ENCODE peak calls at places on chromosome 1, in nine cellular contexts. One of them, this sample, is unnamed.

GRCh38 chr1:201369209-201369608 is 8.3 kb downstream of the TNNT2 start:
- DNase-seq in AG04450: no peak
- DNase-seq in natural killer cell: no peak
- DNase-seq in nephron progenitor cell: no peak
- DNase-seq in activated CD8-positive, alpha-beta T cell treated with anti-CD3 and anti-CD28 coated beads for 36 hours: no peak
- DNase-seq in IMR-90: no peak
- DNase-seq in A549: no peak
- DNase-seq in AG09309: no peak
- DNase-seq in neural crest cell: no peak
- DNase-seq in this sample: no peak

GRCh38 chr1:237050185-237050584 is 8.2 kb downstream of the RYR2 start:
- DNase-seq in AG04450: no peak
- DNase-seq in A549: no peak
- DNase-seq in nephron progenitor cell: no peak
- DNase-seq in activated CD8-positive, alpha-beta T cell treated with anti-CD3 and anti-CD28 coated beads for 36 hours: no peak
- DNase-seq in neural crest cell: no peak
- DNase-seq in AG09309: no peak
- DNase-seq in natural killer cell: no peak
- DNase-seq in IMR-90: no peak
- DNase-seq in this sample: no peak

GRCh38 chr1:90717665-90718410 is 736 bp upstream of the BARHL2 start:
- DNase-seq in A549: no peak
- DNase-seq in AG09309: no peak
- DNase-seq in IMR-90: peak; percentile 5
- DNase-seq in natural killer cell: no peak
- DNase-seq in neural crest cell: no peak
- DNase-seq in AG04450: no peak
- DNase-seq in activated CD8-positive, alpha-beta T cell treated with anti-CD3 and anti-CD28 coated beads for 36 hours: no peak
- DNase-seq in nephron progenitor cell: peak; percentile 71
- DNase-seq in this sample: peak; percentile 44

GRCh38 chr1:184890539-184890973 is 83.8 kb downstream of the NIBAN1 start:
- DNase-seq in nephron progenitor cell: no peak
- DNase-seq in AG09309: no peak
- DNase-seq in IMR-90: peak; percentile 28
- DNase-seq in neural crest cell: no peak
- DNase-seq in A549: no peak
- DNase-seq in activated CD8-positive, alpha-beta T cell treated with anti-CD3 and anti-CD28 coated beads for 36 hours: peak; percentile 67
- DNase-seq in natural killer cell: peak; percentile 17
- DNase-seq in AG04450: no peak
- DNase-seq in this sample: no peak

GRCh38 chr1:41682845-41683630 is 198.6 kb upstream of the EDN2 start:
- DNase-seq in neural crest cell: no peak
- DNase-seq in natural killer cell: no peak
- DNase-seq in A549: no peak
- DNase-seq in IMR-90: peak; percentile 41
- DNase-seq in nephron progenitor cell: no peak
- DNase-seq in activated CD8-positive, alpha-beta T cell treated with anti-CD3 and anti-CD28 coated beads for 36 hours: no peak
- DNase-seq in AG09309: no peak
- DNase-seq in AG04450: no peak
- DNase-seq in this sample: no peak

GRCh38 chr1:21338568-21339401 is 48.5 kb upstream of the ECE1 start:
- DNase-seq in natural killer cell: no peak
- DNase-seq in nephron progenitor cell: peak; percentile 67
- DNase-seq in IMR-90: peak; percentile 93
- DNase-seq in AG04450: peak; percentile 87
- DNase-seq in AG09309: no peak
- DNase-seq in neural crest cell: no peak
- DNase-seq in activated CD8-positive, alpha-beta T cell treated with anti-CD3 and anti-CD28 coated beads for 36 hours: no peak
- DNase-seq in A549: no peak
- DNase-seq in this sample: no peak

GRCh38 chr1:54290443-54291184 is 90.6 kb downstream of the MRPL37 start:
- DNase-seq in nephron progenitor cell: no peak
- DNase-seq in neural crest cell: no peak
- DNase-seq in AG09309: no peak
- DNase-seq in activated CD8-positive, alpha-beta T cell treated with anti-CD3 and anti-CD28 coated beads for 36 hours: peak; percentile 56
- DNase-seq in IMR-90: peak; percentile 59
- DNase-seq in A549: no peak
- DNase-seq in natural killer cell: no peak
- DNase-seq in AG04450: no peak
- DNase-seq in this sample: no peak

GRCh38 chr1:99464738-99465137 is 181.2 kb upstream of the PALMD start:
- DNase-seq in neural crest cell: no peak
- DNase-seq in nephron progenitor cell: no peak
- DNase-seq in IMR-90: no peak
- DNase-seq in AG09309: no peak
- DNase-seq in natural killer cell: no peak
- DNase-seq in activated CD8-positive, alpha-beta T cell treated with anti-CD3 and anti-CD28 coated beads for 36 hours: no peak
- DNase-seq in A549: no peak
- DNase-seq in AG04450: no peak
- DNase-seq in this sample: no peak

GRCh38 chr1:205810448-205811157 is 2.4 kb downstream of the SLC41A1 start:
- DNase-seq in neural crest cell: no peak
- DNase-seq in A549: peak; percentile 49
- DNase-seq in AG04450: no peak
- DNase-seq in IMR-90: no peak
- DNase-seq in AG09309: no peak
- DNase-seq in activated CD8-positive, alpha-beta T cell treated with anti-CD3 and anti-CD28 coated beads for 36 hours: no peak
- DNase-seq in natural killer cell: no peak
- DNase-seq in nephron progenitor cell: no peak
- DNase-seq in this sample: no peak
- TF ChIP-seq CTCF in neural crest cell: peak; percentile 44
- TF ChIP-seq CTCF in A549: peak; percentile 7
- TF ChIP-seq CTCF in AG04450: peak; percentile 31
- TF ChIP-seq CTCF in IMR-90: peak; percentile 22
- TF ChIP-seq CTCF in AG09309: peak; percentile 27
- TF ChIP-seq CTCF in activated CD8-positive, alpha-beta T cell treated with anti-CD3 and anti-CD28 coated beads for 36 hours: no peak
- TF ChIP-seq CTCF in natural killer cell: no peak
- TF ChIP-seq CTCF in nephron progenitor cell: no peak
- TF ChIP-seq CTCF in this sample: no peak

GRCh38 chr1:225892307-225892706 is 3.4 kb upstream of the LEFTY1 start:
- DNase-seq in A549: no peak
- DNase-seq in AG04450: no peak
- DNase-seq in IMR-90: no peak
- DNase-seq in activated CD8-positive, alpha-beta T cell treated with anti-CD3 and anti-CD28 coated beads for 36 hours: no peak
- DNase-seq in nephron progenitor cell: no peak
- DNase-seq in neural crest cell: no peak
- DNase-seq in AG09309: no peak
- DNase-seq in natural killer cell: no peak
- DNase-seq in this sample: no peak

GRCh38 chr1:225899044-225899925 is 10.3 kb upstream of the LEFTY1 start:
- DNase-seq in activated CD8-positive, alpha-beta T cell treated with anti-CD3 and anti-CD28 coated beads for 36 hours: no peak
- DNase-seq in AG09309: no peak
- DNase-seq in AG04450: no peak
- DNase-seq in A549: no peak
- DNase-seq in neural crest cell: no peak
- DNase-seq in IMR-90: no peak
- DNase-seq in natural killer cell: no peak
- DNase-seq in nephron progenitor cell: no peak
- DNase-seq in this sample: no peak

GRCh38 chr1:225891229-225891972 is 2.5 kb upstream of the LEFTY1 start:
- DNase-seq in AG04450: no peak
- DNase-seq in activated CD8-positive, alpha-beta T cell treated with anti-CD3 and anti-CD28 coated beads for 36 hours: no peak
- DNase-seq in AG09309: no peak
- DNase-seq in natural killer cell: no peak
- DNase-seq in IMR-90: no peak
- DNase-seq in neural crest cell: no peak
- DNase-seq in nephron progenitor cell: no peak
- DNase-seq in A549: no peak
- DNase-seq in this sample: no peak

GRCh38 chr1:225897595-225898514 is 8.9 kb upstream of the LEFTY1 start:
- DNase-seq in IMR-90: no peak
- DNase-seq in AG04450: no peak
- DNase-seq in natural killer cell: no peak
- DNase-seq in neural crest cell: no peak
- DNase-seq in nephron progenitor cell: no peak
- DNase-seq in activated CD8-positive, alpha-beta T cell treated with anti-CD3 and anti-CD28 coated beads for 36 hours: peak; percentile 37
- DNase-seq in A549: no peak
- DNase-seq in AG09309: no peak
- DNase-seq in this sample: no peak

DNA sequence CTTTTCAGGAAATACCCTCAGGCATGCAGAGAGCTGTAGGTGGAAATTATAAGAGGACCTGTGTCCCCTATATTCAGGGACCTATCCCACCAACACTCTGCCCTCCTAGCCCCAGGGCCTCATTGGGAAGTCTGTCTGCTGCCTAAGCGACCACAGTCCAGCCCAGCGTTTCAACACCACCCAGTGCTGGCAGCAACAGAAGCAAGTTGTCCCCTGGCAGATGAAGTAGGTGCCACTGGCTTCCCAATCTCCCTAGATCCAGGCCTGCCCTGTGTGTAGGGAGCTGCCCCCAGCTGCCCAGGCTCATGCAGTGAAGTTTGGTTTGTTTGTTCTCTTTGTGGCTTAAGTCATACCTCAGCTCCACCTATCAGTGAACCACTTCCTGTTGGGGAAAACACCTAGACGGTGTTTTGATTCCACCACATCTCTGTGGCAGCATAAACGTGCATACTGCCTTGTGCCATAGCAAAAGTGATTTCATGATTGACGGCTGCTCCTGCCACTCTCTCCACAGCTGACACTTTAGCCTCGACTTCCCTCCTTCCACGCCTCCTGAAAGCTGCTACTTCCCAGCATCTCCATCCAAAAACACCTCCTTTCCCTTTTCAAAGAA is 8.1 kb upstream of the LEFTY1 start:
- DNase-seq in nephron progenitor cell: no peak
- DNase-seq in AG04450: no peak
- DNase-seq in natural killer cell: peak; percentile 48
- DNase-seq in AG09309: no peak
- DNase-seq in neural crest cell: no peak
- DNase-seq in A549: peak; percentile 52
- DNase-seq in activated CD8-positive, alpha-beta T cell treated with anti-CD3 and anti-CD28 coated beads for 36 hours: peak; percentile 85
- DNase-seq in IMR-90: peak; percentile 34
- DNase-seq in this sample: peak; percentile 92
- TF ChIP-seq CTCF in nephron progenitor cell: no peak
- TF ChIP-seq CTCF in AG04450: no peak
- TF ChIP-seq CTCF in natural killer cell: no peak
- TF ChIP-seq CTCF in AG09309: no peak
- TF ChIP-seq CTCF in neural crest cell: no peak
- TF ChIP-seq CTCF in A549: no peak
- TF ChIP-seq CTCF in activated CD8-positive, alpha-beta T cell treated with anti-CD3 and anti-CD28 coated beads for 36 hours: no peak
- TF ChIP-seq CTCF in IMR-90: no peak
- TF ChIP-seq CTCF in this sample: no peak

DNA sequence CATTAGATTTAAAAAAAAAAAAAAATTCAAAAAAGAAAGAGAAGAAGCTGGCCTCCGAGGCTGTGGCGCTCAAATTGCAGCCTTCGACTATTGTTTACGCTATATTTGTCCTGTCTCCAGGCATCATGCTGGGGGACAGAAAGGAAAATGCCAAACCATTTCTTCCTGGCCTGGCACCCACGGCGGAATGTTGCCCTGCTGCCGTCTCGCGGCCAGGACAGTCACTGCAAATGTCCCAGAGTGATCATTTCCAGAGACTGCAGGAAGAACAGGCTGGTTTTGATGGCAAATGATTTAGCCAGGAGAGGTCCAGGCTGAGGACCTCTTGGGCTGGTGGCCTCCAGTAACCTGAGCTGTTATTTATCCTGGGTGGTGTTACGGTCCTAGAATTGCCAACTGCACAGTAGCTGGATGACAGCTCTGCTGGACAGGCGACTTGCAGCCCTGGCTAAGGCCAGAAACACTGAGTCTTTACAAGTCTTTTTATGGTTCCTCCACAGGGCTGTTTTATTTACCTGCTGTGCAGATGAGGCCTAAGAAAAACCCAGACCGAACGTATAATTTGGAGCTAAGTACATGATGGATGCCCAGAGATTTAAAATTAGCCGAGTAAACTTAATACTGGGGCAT is 30.2 kb upstream of the LRRC38 start:
- DNase-seq in AG09309: no peak
- DNase-seq in A549: peak; percentile 26
- DNase-seq in AG04450: no peak
- DNase-seq in nephron progenitor cell: peak; percentile 54
- DNase-seq in natural killer cell: no peak
- DNase-seq in neural crest cell: peak; percentile 47
- DNase-seq in IMR-90: no peak
- DNase-seq in activated CD8-positive, alpha-beta T cell treated with anti-CD3 and anti-CD28 coated beads for 36 hours: no peak
- DNase-seq in this sample: no peak
- TF ChIP-seq CTCF in AG09309: no peak
- TF ChIP-seq CTCF in A549: no peak
- TF ChIP-seq CTCF in AG04450: no peak
- TF ChIP-seq CTCF in nephron progenitor cell: peak; percentile 36
- TF ChIP-seq CTCF in natural killer cell: no peak
- TF ChIP-seq CTCF in neural crest cell: peak; percentile 57
- TF ChIP-seq CTCF in IMR-90: no peak
- TF ChIP-seq CTCF in activated CD8-positive, alpha-beta T cell treated with anti-CD3 and anti-CD28 coated beads for 36 hours: no peak
- TF ChIP-seq CTCF in this sample: no peak

GRCh38 chr1:161052899-161053298 is 7.1 kb upstream of the USF1 start:
- DNase-seq in AG09309: no peak
- DNase-seq in activated CD8-positive, alpha-beta T cell treated with anti-CD3 and anti-CD28 coated beads for 36 hours: no peak
- DNase-seq in neural crest cell: no peak
- DNase-seq in AG04450: no peak
- DNase-seq in A549: no peak
- DNase-seq in nephron progenitor cell: no peak
- DNase-seq in natural killer cell: no peak
- DNase-seq in IMR-90: peak; percentile 21
- DNase-seq in this sample: no peak

GRCh38 chr1:161059293-161059692 is 10.4 kb downstream of the ARHGAP30 start:
- DNase-seq in neural crest cell: no peak
- DNase-seq in IMR-90: no peak
- DNase-seq in A549: no peak
- DNase-seq in AG09309: no peak
- DNase-seq in nephron progenitor cell: no peak
- DNase-seq in AG04450: no peak
- DNase-seq in activated CD8-positive, alpha-beta T cell treated with anti-CD3 and anti-CD28 coated beads for 36 hours: no peak
- DNase-seq in natural killer cell: no peak
- DNase-seq in this sample: no peak

GRCh38 chr1:161054232-161054631 is 8.5 kb upstream of the USF1 start:
- DNase-seq in IMR-90: no peak
- DNase-seq in natural killer cell: no peak
- DNase-seq in nephron progenitor cell: no peak
- DNase-seq in activated CD8-positive, alpha-beta T cell treated with anti-CD3 and anti-CD28 coated beads for 36 hours: no peak
- DNase-seq in neural crest cell: no peak
- DNase-seq in AG04450: no peak
- DNase-seq in A549: no peak
- DNase-seq in AG09309: no peak
- DNase-seq in this sample: no peak

GRCh38 chr1:161051219-161051618 is 5.4 kb upstream of the USF1 start:
- DNase-seq in nephron progenitor cell: no peak
- DNase-seq in AG09309: no peak
- DNase-seq in neural crest cell: no peak
- DNase-seq in AG04450: no peak
- DNase-seq in IMR-90: no peak
- DNase-seq in A549: no peak
- DNase-seq in activated CD8-positive, alpha-beta T cell treated with anti-CD3 and anti-CD28 coated beads for 36 hours: no peak
- DNase-seq in natural killer cell: no peak
- DNase-seq in this sample: no peak

DNA sequence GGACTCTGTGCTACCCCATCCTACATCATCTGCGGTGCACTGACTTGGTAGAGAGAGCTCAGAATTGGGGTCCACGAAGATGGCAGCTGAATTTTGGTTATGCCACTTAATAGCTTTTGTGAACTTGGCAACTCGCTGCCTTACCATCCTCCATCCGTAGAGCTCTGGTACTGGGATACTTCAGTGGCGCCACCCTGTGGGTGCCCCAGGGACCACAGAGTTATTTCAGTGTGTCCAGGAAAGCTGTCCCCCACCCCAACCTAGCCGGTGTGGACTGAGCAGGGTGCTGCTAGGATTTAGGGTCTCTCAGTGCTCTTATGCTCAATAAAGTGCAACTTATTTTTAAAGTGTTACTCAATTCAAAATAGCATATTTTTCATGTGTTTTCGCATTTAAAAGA is 9.0 kb upstream of the USF1 start:
- DNase-seq in neural crest cell: no peak
- DNase-seq in AG04450: no peak
- DNase-seq in IMR-90: no peak
- DNase-seq in natural killer cell: no peak
- DNase-seq in activated CD8-positive, alpha-beta T cell treated with anti-CD3 and anti-CD28 coated beads for 36 hours: no peak
- DNase-seq in nephron progenitor cell: no peak
- DNase-seq in AG09309: no peak
- DNase-seq in A549: no peak
- DNase-seq in this sample: no peak
- TF ChIP-seq CTCF in neural crest cell: peak; percentile 27
- TF ChIP-seq CTCF in AG04450: peak; percentile 9
- TF ChIP-seq CTCF in IMR-90: no peak
- TF ChIP-seq CTCF in natural killer cell: no peak
- TF ChIP-seq CTCF in activated CD8-positive, alpha-beta T cell treated with anti-CD3 and anti-CD28 coated beads for 36 hours: no peak
- TF ChIP-seq CTCF in nephron progenitor cell: no peak
- TF ChIP-seq CTCF in AG09309: no peak
- TF ChIP-seq CTCF in A549: no peak
- TF ChIP-seq CTCF in this sample: no peak